ENCODE peak calls at places on chromosome 2, in ten cellular contexts. L, Y, Z, C, H, U, G, K, P and F are unnamed samples.

GRCh38 chr2:18792226-18792629 is 202.9 kb upstream of the NT5C1B start:
- DNase-seq in G (no peak), Y (no peak), H (no peak), P (no peak), K (no peak), Z (no peak), U (no peak), C (no peak), L (no peak), F (no peak)

GRCh38 chr2:19894135-19894792 is 7.5 kb downstream of the TTC32 start:
- DNase-seq in H (no peak), K (no peak), L (no peak), G (no peak), Z (no peak), U (no peak), P (no peak), C (no peak), Y (no peak), F (no peak)

GRCh38 chr2:188919824-188920223 is 54.3 kb upstream of the COL3A1 start:
- DNase-seq in H (no peak), U (no peak), C (no peak), L (no peak), G (no peak), Y (no peak), K (no peak), P (peak; percentile 9), Z (no peak), F (no peak)

GRCh38 chr2:235661136-235661535 is 167.3 kb downstream of the AGAP1 start:
- DNase-seq in H (no peak), P (no peak), U (no peak), L (no peak), G (no peak), Z (no peak), K (no peak), C (no peak), Y (no peak), F (no peak)

GRCh38 chr2:203379156-203379555 is 51.0 kb downstream of the ABI2 start:
- DNase-seq in H (no peak), P (no peak), C (no peak), Y (no peak), U (no peak), G (no peak), Z (no peak), K (no peak), L (no peak), F (no peak)

GRCh38 chr2:118089015-118089800 is 937 bp downstream of the INSIG2 start:
- DNase-seq in G (peak; percentile 13), H (peak; percentile 22), C (no peak), K (peak; percentile 8), Z (no peak), U (peak; percentile 4), P (peak; percentile 61), Y (peak; percentile 20), L (peak; percentile 38), F (no peak)

GRCh38 chr2:235449568-235449967 is 44.3 kb upstream of the AGAP1 start:
- DNase-seq in Z (no peak), G (no peak), H (no peak), K (no peak), U (no peak), P (no peak), Y (peak; percentile 18), L (no peak), C (no peak), F (no peak)

GRCh38 chr2:18922276-18922675 is 332.9 kb upstream of the NT5C1B start:
- DNase-seq in P (no peak), L (no peak), Y (no peak), H (no peak), U (no peak), C (no peak), G (no peak), K (no peak), Z (no peak), F (no peak)

GRCh38 chr2:108853421-108853820 is 66.8 kb downstream of the CCDC138 start:
- DNase-seq in G (no peak), H (no peak), P (no peak), U (no peak), C (no peak), L (no peak), K (no peak), Z (no peak), Y (no peak), F (no peak)

GRCh38 chr2:99066075-99066557 is 75.4 kb upstream of the C2orf15 start:
- DNase-seq in H (peak; percentile 6), C (no peak), Y (no peak), K (peak; percentile 11), P (peak; percentile 81), Z (no peak), U (peak; percentile 59), G (peak; percentile 35), L (no peak), F (no peak)

GRCh38 chr2:8412082-8412481 is 269.8 kb upstream of the ID2 start:
- DNase-seq in G (no peak), P (no peak), H (no peak), Y (no peak), L (no peak), K (no peak), C (no peak), U (no peak), Z (no peak), F (no peak)

GRCh38 chr2:119431155-119431975 is at the start of gene TMEM37:
- DNase-seq in H (peak; percentile 97), U (peak; percentile 44), K (no peak), Y (peak; percentile 86), L (no peak), G (no peak), P (peak; percentile 67), C (peak; percentile 83), Z (peak; percentile 72), F (no peak)

GRCh38 chr2:119433636-119434327 is 2.1 kb downstream of the TMEM37 start:
- DNase-seq in P (no peak), K (no peak), Y (peak; percentile 26), C (no peak), Z (no peak), H (no peak), L (no peak), U (no peak), G (no peak), F (no peak)

GRCh38 chr2:119432882-119433522 is 1.3 kb downstream of the TMEM37 start:
- DNase-seq in Y (no peak), U (no peak), P (no peak), G (no peak), L (no peak), K (no peak), C (peak; percentile 39), H (no peak), Z (no peak), F (no peak)

GRCh38 chr2:119430023-119430498 is 1.6 kb upstream of the TMEM37 start:
- DNase-seq in P (no peak), Z (no peak), Y (peak; percentile 88), C (no peak), L (no peak), U (no peak), G (no peak), H (no peak), K (no peak), F (no peak)

GRCh38 chr2:119431976-119432881 is 575 bp downstream of the TMEM37 start:
- DNase-seq in G (no peak), Y (peak; percentile 66), U (no peak), C (peak; percentile 48), Z (no peak), L (no peak), K (no peak), H (no peak), P (no peak), F (no peak)
- H3K4me1 ChIP-seq in G (no peaks in the 10 kb centered on the region), Y (peaks cover 68% of the 10 kb centered on the region), U (peaks cover 17% of the 10 kb centered on the region), C (peaks cover 20% of the 10 kb centered on the region), Z (peaks cover 14% of the 10 kb centered on the region), L (no peaks in the 10 kb centered on the region), K (no peaks in the 10 kb centered on the region), H (peaks cover 9% of the 10 kb centered on the region), P (peaks cover 25% of the 10 kb centered on the region), F (peaks cover 38% of the 10 kb centered on the region)

GRCh38 chr2:68135448-68136320 is 22.0 kb upstream of the PNO1 start:
- DNase-seq in Z (no peak), L (no peak), C (no peak), H (peak; percentile 84), G (no peak), Y (no peak), P (no peak), K (no peak), U (no peak), F (no peak)
- H3K4me1 ChIP-seq in Z (no peaks in the 10 kb centered on the region), L (no peaks in the 10 kb centered on the region), C (no peaks in the 10 kb centered on the region), H (peaks cover 25% of the 10 kb centered on the region), G (no peaks in the 10 kb centered on the region), Y (no peaks in the 10 kb centered on the region), P (no peaks in the 10 kb centered on the region), K (no peaks in the 10 kb centered on the region), U (no peaks in the 10 kb centered on the region), F (no peaks in the 10 kb centered on the region)

GRCh38 chr2:181829230-181829629 is 62.3 kb upstream of the ITPRID2 start:
- DNase-seq in H (no peak), Z (no peak), C (no peak), Y (no peak), K (no peak), P (no peak), G (no peak), U (no peak), L (no peak), F (no peak)
- H3K4me1 ChIP-seq in H (peaks cover 10% of the 10 kb centered on the region), Z (no peaks in the 10 kb centered on the region), C (no peaks in the 10 kb centered on the region), Y (no peaks in the 10 kb centered on the region), K (no peaks in the 10 kb centered on the region), P (no peaks in the 10 kb centered on the region), G (no peaks in the 10 kb centered on the region), U (no peaks in the 10 kb centered on the region), L (no peaks in the 10 kb centered on the region), F (no peaks in the 10 kb centered on the region)

GRCh38 chr2:73043978-73044832 is 27.3 kb downstream of the SFXN5 start:
- DNase-seq in Y (peak; percentile 6), K (no peak), U (no peak), G (no peak), Z (no peak), C (no peak), P (no peak), L (no peak), H (no peak), F (no peak)
- H3K4me1 ChIP-seq in Y (no peaks in the 10 kb centered on the region), K (no peaks in the 10 kb centered on the region), U (no peaks in the 10 kb centered on the region), G (no peaks in the 10 kb centered on the region), Z (no peaks in the 10 kb centered on the region), C (peaks cover 2% of the 10 kb centered on the region), P (no peaks in the 10 kb centered on the region), L (no peaks in the 10 kb centered on the region), H (no peaks in the 10 kb centered on the region), F (no peaks in the 10 kb centered on the region)

DNA sequence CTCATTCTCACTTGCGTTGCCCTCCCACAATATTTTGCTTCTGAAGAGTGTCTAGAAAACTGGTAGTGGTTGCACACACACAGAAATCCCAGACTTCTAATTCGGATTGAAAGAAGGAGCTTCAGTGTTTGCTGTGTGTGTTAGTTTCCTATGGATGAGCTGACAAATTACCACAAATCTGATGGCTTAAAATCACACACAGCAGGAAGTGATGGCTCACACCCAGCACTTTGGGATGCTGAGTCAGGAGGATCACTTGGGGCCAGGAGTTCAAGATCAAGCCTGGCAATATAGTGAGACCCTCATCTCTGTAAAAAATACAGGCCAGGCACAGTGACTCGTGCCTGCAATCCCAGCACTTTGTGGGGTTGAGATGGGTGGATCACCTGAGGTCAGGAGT is 104.7 kb downstream of the ARL4C start:
- DNase-seq in U (no peak), L (no peak), H (no peak), Z (no peak), G (no peak), Y (no peak), P (no peak), K (no peak), C (no peak), F (no peak)
- H3K4me1 ChIP-seq in U (peaks cover 4% of the 10 kb centered on the region), L (no peaks in the 10 kb centered on the region), H (no peaks in the 10 kb centered on the region), Z (no peaks in the 10 kb centered on the region), G (peaks cover 61% of the 10 kb centered on the region), Y (no peaks in the 10 kb centered on the region), P (no peaks in the 10 kb centered on the region), K (peaks cover 53% of the 10 kb centered on the region), C (no peaks in the 10 kb centered on the region), F (no peaks in the 10 kb centered on the region)